ENCODE peak calls at places on chromosomes 5 and 9, in seven cellular contexts. One of them, this sample, is unnamed.

GRCh38 chr5:82494942-82495341 is 216.8 kb upstream of the RPS23 start:
- DNase-seq in HEK293T: no peak
- DNase-seq in bronchial epithelial cell: peak
- DNase-seq in GM10248: no peak
- DNase-seq in CD8-positive, alpha-beta memory T cell: no peak
- DNase-seq in activated CD4-positive, alpha-beta T cell treated with anti-CD3 and anti-CD28 coated beads, Interleukin-2, amount 50 U/mL, for 48 hours: no peak
- DNase-seq in RCC 7860: no peak
- DNase-seq in this sample: no peak

GRCh38 chr5:179825655-179826182 is 5.0 kb downstream of the SQSTM1 start:
- DNase-seq in HEK293T: no peak
- DNase-seq in bronchial epithelial cell: no peak
- DNase-seq in GM10248: no peak
- DNase-seq in CD8-positive, alpha-beta memory T cell: no peak
- DNase-seq in activated CD4-positive, alpha-beta T cell treated with anti-CD3 and anti-CD28 coated beads, Interleukin-2, amount 50 U/mL, for 48 hours: no peak
- DNase-seq in RCC 7860: no peak
- DNase-seq in this sample: no peak

GRCh38 chr5:645421-645820 is 33.3 kb downstream of the CEP72 start:
- DNase-seq in HEK293T: no peak
- DNase-seq in bronchial epithelial cell: no peak
- DNase-seq in GM10248: no peak
- DNase-seq in CD8-positive, alpha-beta memory T cell: no peak
- DNase-seq in activated CD4-positive, alpha-beta T cell treated with anti-CD3 and anti-CD28 coated beads, Interleukin-2, amount 50 U/mL, for 48 hours: no peak
- DNase-seq in RCC 7860: no peak
- DNase-seq in this sample: no peak

GRCh38 chr5:73592546-73592945 is 27.0 kb downstream of the UTP15 start:
- DNase-seq in HEK293T: no peak
- DNase-seq in bronchial epithelial cell: no peak
- DNase-seq in GM10248: no peak
- DNase-seq in CD8-positive, alpha-beta memory T cell: no peak
- DNase-seq in activated CD4-positive, alpha-beta T cell treated with anti-CD3 and anti-CD28 coated beads, Interleukin-2, amount 50 U/mL, for 48 hours: no peak
- DNase-seq in RCC 7860: no peak
- DNase-seq in this sample: no peak

GRCh38 chr5:169095410-169095772 is 205.5 kb downstream of the SLIT3 start:
- DNase-seq in HEK293T: no peak
- DNase-seq in bronchial epithelial cell: no peak
- DNase-seq in GM10248: no peak
- DNase-seq in CD8-positive, alpha-beta memory T cell: no peak
- DNase-seq in activated CD4-positive, alpha-beta T cell treated with anti-CD3 and anti-CD28 coated beads, Interleukin-2, amount 50 U/mL, for 48 hours: no peak
- DNase-seq in RCC 7860: no peak
- DNase-seq in this sample: no peak

GRCh38 chr5:9034671-9035070 is 511.2 kb downstream of the SEMA5A start:
- DNase-seq in HEK293T: no peak
- DNase-seq in bronchial epithelial cell: peak
- DNase-seq in GM10248: no peak
- DNase-seq in CD8-positive, alpha-beta memory T cell: no peak
- DNase-seq in activated CD4-positive, alpha-beta T cell treated with anti-CD3 and anti-CD28 coated beads, Interleukin-2, amount 50 U/mL, for 48 hours: no peak
- DNase-seq in RCC 7860: peak
- DNase-seq in this sample: no peak

GRCh38 chr9:112032733-112033132 is 136.1 kb downstream of the UGCG start:
- DNase-seq in HEK293T: no peak
- DNase-seq in bronchial epithelial cell: no peak
- DNase-seq in GM10248: no peak
- DNase-seq in CD8-positive, alpha-beta memory T cell: no peak
- DNase-seq in activated CD4-positive, alpha-beta T cell treated with anti-CD3 and anti-CD28 coated beads, Interleukin-2, amount 50 U/mL, for 48 hours: no peak
- DNase-seq in RCC 7860: no peak
- DNase-seq in this sample: no peak

GRCh38 chr5:110323357-110323756 is 403.1 kb downstream of the TMEM232 start:
- DNase-seq in HEK293T: no peak
- DNase-seq in bronchial epithelial cell: no peak
- DNase-seq in GM10248: no peak
- DNase-seq in CD8-positive, alpha-beta memory T cell: no peak
- DNase-seq in activated CD4-positive, alpha-beta T cell treated with anti-CD3 and anti-CD28 coated beads, Interleukin-2, amount 50 U/mL, for 48 hours: no peak
- DNase-seq in RCC 7860: no peak
- DNase-seq in this sample: no peak

GRCh38 chr9:4855861-4856260 is 63.1 kb downstream of the RCL1 start:
- DNase-seq in HEK293T: no peak
- DNase-seq in bronchial epithelial cell: peak
- DNase-seq in GM10248: no peak
- DNase-seq in CD8-positive, alpha-beta memory T cell: no peak
- DNase-seq in activated CD4-positive, alpha-beta T cell treated with anti-CD3 and anti-CD28 coated beads, Interleukin-2, amount 50 U/mL, for 48 hours: no peak
- DNase-seq in RCC 7860: no peak
- DNase-seq in this sample: no peak

GRCh38 chr5:180097163-180097894 is 25.8 kb upstream of the RNF130 start:
- DNase-seq in HEK293T: no peak
- DNase-seq in bronchial epithelial cell: no peak
- DNase-seq in GM10248: no peak
- DNase-seq in CD8-positive, alpha-beta memory T cell: no peak
- DNase-seq in activated CD4-positive, alpha-beta T cell treated with anti-CD3 and anti-CD28 coated beads, Interleukin-2, amount 50 U/mL, for 48 hours: no peak
- DNase-seq in RCC 7860: no peak
- DNase-seq in this sample: no peak

GRCh38 chr5:41219655-41220269 is 6.4 kb upstream of the C6 start:
- DNase-seq in HEK293T: no peak
- DNase-seq in bronchial epithelial cell: no peak
- DNase-seq in GM10248: no peak
- DNase-seq in CD8-positive, alpha-beta memory T cell: no peak
- DNase-seq in activated CD4-positive, alpha-beta T cell treated with anti-CD3 and anti-CD28 coated beads, Interleukin-2, amount 50 U/mL, for 48 hours: no peak
- DNase-seq in RCC 7860: no peak
- DNase-seq in this sample: no peak

GRCh38 chr5:13346401-13346800 is 598.1 kb downstream of the DNAH5 start:
- DNase-seq in HEK293T: no peak
- DNase-seq in bronchial epithelial cell: no peak
- DNase-seq in GM10248: no peak
- DNase-seq in CD8-positive, alpha-beta memory T cell: no peak
- DNase-seq in activated CD4-positive, alpha-beta T cell treated with anti-CD3 and anti-CD28 coated beads, Interleukin-2, amount 50 U/mL, for 48 hours: no peak
- DNase-seq in RCC 7860: no peak
- DNase-seq in this sample: no peak

GRCh38 chr5:127076730-127077129 is 3.4 kb upstream of the C5orf63 start:
- DNase-seq in HEK293T: no peak
- DNase-seq in bronchial epithelial cell: peak
- DNase-seq in GM10248: no peak
- DNase-seq in CD8-positive, alpha-beta memory T cell: no peak
- DNase-seq in activated CD4-positive, alpha-beta T cell treated with anti-CD3 and anti-CD28 coated beads, Interleukin-2, amount 50 U/mL, for 48 hours: no peak
- DNase-seq in RCC 7860: peak
- DNase-seq in this sample: no peak

GRCh38 chr5:173802670-173803165 is 85.4 kb upstream of the CPEB4 start:
- DNase-seq in HEK293T: no peak
- DNase-seq in bronchial epithelial cell: peak
- DNase-seq in GM10248: no peak
- DNase-seq in CD8-positive, alpha-beta memory T cell: no peak
- DNase-seq in activated CD4-positive, alpha-beta T cell treated with anti-CD3 and anti-CD28 coated beads, Interleukin-2, amount 50 U/mL, for 48 hours: no peak
- DNase-seq in RCC 7860: no peak
- DNase-seq in this sample: no peak

GRCh38 chr9:1637401-1637800 is 377.7 kb upstream of the SMARCA2 start:
- DNase-seq in HEK293T: no peak
- DNase-seq in bronchial epithelial cell: no peak
- DNase-seq in GM10248: no peak
- DNase-seq in CD8-positive, alpha-beta memory T cell: no peak
- DNase-seq in activated CD4-positive, alpha-beta T cell treated with anti-CD3 and anti-CD28 coated beads, Interleukin-2, amount 50 U/mL, for 48 hours: no peak
- DNase-seq in RCC 7860: no peak
- DNase-seq in this sample: no peak

GRCh38 chr9:107044872-107045271 is 181.9 kb downstream of the ZNF462 start:
- DNase-seq in HEK293T: peak
- DNase-seq in bronchial epithelial cell: no peak
- DNase-seq in GM10248: no peak
- DNase-seq in CD8-positive, alpha-beta memory T cell: no peak
- DNase-seq in activated CD4-positive, alpha-beta T cell treated with anti-CD3 and anti-CD28 coated beads, Interleukin-2, amount 50 U/mL, for 48 hours: peak
- DNase-seq in RCC 7860: no peak
- DNase-seq in this sample: no peak

GRCh38 chr5:64144429-64145215 is 21.0 kb upstream of the RNF180 start:
- DNase-seq in HEK293T: no peak
- DNase-seq in bronchial epithelial cell: peak
- DNase-seq in GM10248: no peak
- DNase-seq in CD8-positive, alpha-beta memory T cell: no peak
- DNase-seq in activated CD4-positive, alpha-beta T cell treated with anti-CD3 and anti-CD28 coated beads, Interleukin-2, amount 50 U/mL, for 48 hours: no peak
- DNase-seq in RCC 7860: no peak
- DNase-seq in this sample: no peak

GRCh38 chr5:1983919-1984695 is 101.4 kb upstream of the IRX4 start:
- DNase-seq in HEK293T: no peak
- DNase-seq in bronchial epithelial cell: no peak
- DNase-seq in GM10248: no peak
- DNase-seq in CD8-positive, alpha-beta memory T cell: no peak
- DNase-seq in activated CD4-positive, alpha-beta T cell treated with anti-CD3 and anti-CD28 coated beads, Interleukin-2, amount 50 U/mL, for 48 hours: no peak
- DNase-seq in RCC 7860: no peak
- DNase-seq in this sample: no peak

GRCh38 chr9:28801144-28801799 is 1228.0 kb upstream of the C9orf72 start:
- DNase-seq in HEK293T: no peak
- DNase-seq in bronchial epithelial cell: peak
- DNase-seq in GM10248: no peak
- DNase-seq in CD8-positive, alpha-beta memory T cell: no peak
- DNase-seq in activated CD4-positive, alpha-beta T cell treated with anti-CD3 and anti-CD28 coated beads, Interleukin-2, amount 50 U/mL, for 48 hours: no peak
- DNase-seq in RCC 7860: peak
- DNase-seq in this sample: no peak

GRCh38 chr5:65903581-65903980 is 22.8 kb upstream of the ERBIN start:
- DNase-seq in HEK293T: no peak
- DNase-seq in bronchial epithelial cell: no peak
- DNase-seq in GM10248: no peak
- DNase-seq in CD8-positive, alpha-beta memory T cell: no peak
- DNase-seq in activated CD4-positive, alpha-beta T cell treated with anti-CD3 and anti-CD28 coated beads, Interleukin-2, amount 50 U/mL, for 48 hours: no peak
- DNase-seq in RCC 7860: no peak
- DNase-seq in this sample: no peak

GRCh38 chr5:181047921-181048320 is 7.9 kb downstream of the BTNL9 start:
- DNase-seq in HEK293T: no peak
- DNase-seq in bronchial epithelial cell: no peak
- DNase-seq in GM10248: no peak
- DNase-seq in CD8-positive, alpha-beta memory T cell: no peak
- DNase-seq in activated CD4-positive, alpha-beta T cell treated with anti-CD3 and anti-CD28 coated beads, Interleukin-2, amount 50 U/mL, for 48 hours: no peak
- DNase-seq in RCC 7860: no peak
- DNase-seq in this sample: peak

GRCh38 chr5:154771383-154771901 is 16.3 kb downstream of the LARP1 start:
- DNase-seq in HEK293T: no peak
- DNase-seq in bronchial epithelial cell: no peak
- DNase-seq in GM10248: no peak
- DNase-seq in CD8-positive, alpha-beta memory T cell: no peak
- DNase-seq in activated CD4-positive, alpha-beta T cell treated with anti-CD3 and anti-CD28 coated beads, Interleukin-2, amount 50 U/mL, for 48 hours: no peak
- DNase-seq in RCC 7860: peak
- DNase-seq in this sample: no peak

GRCh38 chr9:91491624-91492023 is 68.0 kb upstream of the NFIL3 start:
- DNase-seq in HEK293T: no peak
- DNase-seq in bronchial epithelial cell: no peak
- DNase-seq in GM10248: no peak
- DNase-seq in CD8-positive, alpha-beta memory T cell: no peak
- DNase-seq in activated CD4-positive, alpha-beta T cell treated with anti-CD3 and anti-CD28 coated beads, Interleukin-2, amount 50 U/mL, for 48 hours: no peak
- DNase-seq in RCC 7860: no peak
- DNase-seq in this sample: no peak

GRCh38 chr5:160802567-160802966 is 49.4 kb downstream of the ATP10B start:
- DNase-seq in HEK293T: no peak
- DNase-seq in bronchial epithelial cell: peak
- DNase-seq in GM10248: no peak
- DNase-seq in CD8-positive, alpha-beta memory T cell: no peak
- DNase-seq in activated CD4-positive, alpha-beta T cell treated with anti-CD3 and anti-CD28 coated beads, Interleukin-2, amount 50 U/mL, for 48 hours: no peak
- DNase-seq in RCC 7860: no peak
- DNase-seq in this sample: no peak

GRCh38 chr5:75335952-75336624 is 932 bp upstream of the HMGCR start:
- DNase-seq in HEK293T: peak
- DNase-seq in bronchial epithelial cell: peak
- DNase-seq in GM10248: peak
- DNase-seq in CD8-positive, alpha-beta memory T cell: no peak
- DNase-seq in activated CD4-positive, alpha-beta T cell treated with anti-CD3 and anti-CD28 coated beads, Interleukin-2, amount 50 U/mL, for 48 hours: peak
- DNase-seq in RCC 7860: peak
- DNase-seq in this sample: no peak